ENCODE peak calls at places on chromosomes 11 and 22, in six cellular contexts. G, M, U, W, O and J are unnamed samples.

GRCh38 chr11:13291794-13292193 is 14.2 kb downstream of the BMAL1 start:
- DNase-seq in G (no peak), M (no peak), U (no peak), W (no peak), O (no peak), J (no peak)

GRCh38 chr11:85903811-85904210 is 48.6 kb downstream of the CCDC83 start:
- DNase-seq in G (no peak), M (no peak), U (no peak), W (no peak), O (no peak), J (no peak)

GRCh38 chr22:16915711-16916110 is 90.5 kb upstream of the XKR3 start:
- DNase-seq in G (no peak), M (peak), U (no peak), W (no peak), O (peak), J (no peak)

GRCh38 chr22:41596776-41597634 is 7.4 kb upstream of the PMM1 start:
- DNase-seq in G (peak), M (peak), U (peak), W (peak), O (peak), J (no peak)

GRCh38 chr11:105130189-105130813 is 9.3 kb downstream of the CARD18 start:
- DNase-seq in G (no peak), M (peak), U (no peak), W (no peak), O (no peak), J (no peak)

GRCh38 chr22:29626497-29627195 is 23.2 kb downstream of the NF2 start:
- DNase-seq in G (no peak), M (peak), U (no peak), W (peak), O (no peak), J (no peak)

GRCh38 chr11:27721505-27722116 is 21.4 kb upstream of the BDNF start:
- DNase-seq in G (no peak), M (no peak), U (peak), W (no peak), O (no peak), J (no peak)

GRCh38 chr22:25334091-25334490 is 114.7 kb downstream of the CRYBB2 start:
- DNase-seq in G (peak), M (peak), U (peak), W (peak), O (peak), J (no peak)

GRCh38 chr11:44950036-44950624 is 553 bp downstream of the TP53I11 start:
- DNase-seq in G (peak), M (no peak), U (peak), W (no peak), O (no peak), J (no peak)

GRCh38 chr11:134509381-134510068 is 97.5 kb upstream of the B3GAT1 start:
- DNase-seq in G (no peak), M (no peak), U (no peak), W (no peak), O (no peak), J (peak)

GRCh38 chr11:62689421-62690183 is at the start of gene LRRN4CL:
- DNase-seq in G (peak), M (no peak), U (no peak), W (peak), O (no peak), J (peak)

GRCh38 chr11:11545285-11546275 is 76.2 kb downstream of the GALNT18 start:
- DNase-seq in G (no peak), M (no peak), U (no peak), W (no peak), O (no peak), J (no peak)

GRCh38 chr22:26648761-26649363 is 8.5 kb upstream of the MIAT start:
- DNase-seq in G (no peak), M (no peak), U (no peak), W (no peak), O (no peak), J (no peak)

GRCh38 chr11:91219501-91219900 is 996.7 kb upstream of the CHORDC1 start:
- DNase-seq in G (no peak), M (peak), U (no peak), W (peak), O (no peak), J (no peak)

GRCh38 chr22:33832558-33833151 is 87.6 kb downstream of the LARGE1 start:
- DNase-seq in G (no peak), M (no peak), U (no peak), W (no peak), O (no peak), J (no peak)

GRCh38 chr11:6962141-6962540 is 35.9 kb downstream of the ZNF215 start:
- DNase-seq in G (no peak), M (no peak), U (peak), W (no peak), O (no peak), J (no peak)

GRCh38 chr11:114359342-114359741 is 41.0 kb downstream of the C11orf71 start:
- DNase-seq in G (no peak), M (peak), U (no peak), W (no peak), O (no peak), J (no peak)

GRCh38 chr11:100691886-100692285 is 4.8 kb downstream of the ARHGAP42 start:
- DNase-seq in G (no peak), M (peak), U (no peak), W (no peak), O (no peak), J (no peak)

GRCh38 chr22:42719133-42719532 is 1.5 kb downstream of the A4GALT start:
- DNase-seq in G (no peak), M (peak), U (no peak), W (no peak), O (peak), J (no peak)

GRCh38 chr11:29629281-29629680 is 387.5 kb downstream of the KCNA4 start:
- DNase-seq in G (peak), M (peak), U (peak), W (peak), O (no peak), J (no peak)

GRCh38 chr11:103812680-103813079 is 223.8 kb upstream of the DDI1 start:
- DNase-seq in G (no peak), M (no peak), U (no peak), W (no peak), O (peak), J (no peak)

GRCh38 chr11:59802639-59803176 is 7.9 kb downstream of the MRPL16 start:
- DNase-seq in G (peak), M (peak), U (peak), W (peak), O (peak), J (no peak)

GRCh38 chr11:113613619-113614018 is 92.5 kb downstream of the TMPRSS5 start:
- DNase-seq in G (no peak), M (no peak), U (no peak), W (no peak), O (no peak), J (no peak)

GRCh38 chr11:34798985-34799384 is 117.2 kb downstream of the APIP start:
- DNase-seq in G (no peak), M (no peak), U (no peak), W (no peak), O (no peak), J (no peak)

GRCh38 chr11:84780689-84781293 is 846.4 kb downstream of the DLG2 start:
- DNase-seq in G (peak), M (peak), U (peak), W (peak), O (peak), J (no peak)

GRCh38 chr11:88404363-88404762 is 66.8 kb upstream of the CTSC start:
- DNase-seq in G (no peak), M (no peak), U (no peak), W (no peak), O (no peak), J (no peak)

GRCh38 chr11:17314232-17314547 is 37.4 kb upstream of the NCR3LG1 start:
- DNase-seq in G (peak), M (peak), U (no peak), W (peak), O (no peak), J (no peak)

GRCh38 chr11:13091373-13091772 is 82.3 kb downstream of the RASSF10 start:
- DNase-seq in G (no peak), M (peak), U (no peak), W (no peak), O (no peak), J (no peak)

GRCh38 chr11:101434241-101434640 is 149.6 kb downstream of the TRPC6 start:
- DNase-seq in G (no peak), M (peak), U (no peak), W (no peak), O (no peak), J (no peak)

GRCh38 chr11:13168281-13168680 is 109.3 kb upstream of the BMAL1 start:
- DNase-seq in G (peak), M (peak), U (no peak), W (no peak), O (no peak), J (no peak)

GRCh38 chr22:32637951-32638350 is 163.3 kb downstream of the FBXO7 start:
- DNase-seq in G (no peak), M (no peak), U (no peak), W (no peak), O (no peak), J (no peak)

GRCh38 chr22:42970029-42970428 is 44.9 kb downstream of the PACSIN2 start:
- DNase-seq in G (no peak), M (peak), U (no peak), W (no peak), O (no peak), J (no peak)

GRCh38 chr11:440065-441042 is 1.5 kb downstream of the ANO9 start:
- DNase-seq in G (no peak), M (no peak), U (no peak), W (no peak), O (no peak), J (no peak)

GRCh38 chr11:73961321-73961720 is 10.5 kb downstream of the DNAJB13 start:
- DNase-seq in G (no peak), M (peak), U (no peak), W (no peak), O (no peak), J (peak)

GRCh38 chr22:34765115-34765514 is 300.8 kb upstream of the ISX start:
- DNase-seq in G (no peak), M (no peak), U (no peak), W (no peak), O (no peak), J (no peak)

GRCh38 chr11:18650353-18650752 is 16.2 kb upstream of the SPTY2D1 start:
- DNase-seq in G (no peak), M (no peak), U (no peak), W (no peak), O (no peak), J (no peak)

DNA sequence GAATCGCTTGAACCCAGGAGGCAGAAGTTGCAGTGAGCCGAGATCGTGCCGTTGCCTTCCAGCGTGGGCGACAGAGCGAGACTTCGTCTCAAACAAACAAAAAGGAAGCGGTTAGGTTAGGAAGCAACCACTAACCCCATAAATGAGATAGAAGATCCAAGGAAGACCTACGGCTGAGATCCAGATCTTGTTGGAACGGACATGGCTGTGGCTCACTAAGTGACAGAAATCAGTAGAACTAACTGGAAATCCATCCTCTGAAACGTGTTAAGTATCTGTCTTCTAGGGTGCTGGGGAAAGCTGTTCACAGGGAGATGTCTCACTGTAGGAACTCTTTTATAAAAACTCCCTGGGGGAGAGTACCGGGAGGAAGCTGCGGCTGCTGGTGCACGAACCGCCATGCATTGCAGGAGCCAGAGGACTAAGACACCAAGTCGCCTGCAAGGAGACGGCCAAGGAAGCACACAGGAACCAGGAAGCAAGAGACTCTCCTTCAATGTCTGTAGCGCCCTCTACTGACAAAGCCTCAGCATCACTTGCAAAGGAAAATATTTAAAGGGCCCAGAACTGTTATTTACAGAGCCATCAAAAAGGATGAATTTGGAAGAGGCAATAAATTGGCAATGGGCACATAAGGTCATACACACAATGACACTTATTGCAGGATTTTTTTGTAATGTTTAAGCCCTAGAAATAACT is 16.9 kb upstream of the SPTY2D1 start:
- DNase-seq in G (peak), M (peak), U (peak), W (peak), O (peak), J (peak)
- TF ChIP-seq CTCF in G (peak), M (peak), U (peak), W (peak), O (peak), J (peak)

DNA sequence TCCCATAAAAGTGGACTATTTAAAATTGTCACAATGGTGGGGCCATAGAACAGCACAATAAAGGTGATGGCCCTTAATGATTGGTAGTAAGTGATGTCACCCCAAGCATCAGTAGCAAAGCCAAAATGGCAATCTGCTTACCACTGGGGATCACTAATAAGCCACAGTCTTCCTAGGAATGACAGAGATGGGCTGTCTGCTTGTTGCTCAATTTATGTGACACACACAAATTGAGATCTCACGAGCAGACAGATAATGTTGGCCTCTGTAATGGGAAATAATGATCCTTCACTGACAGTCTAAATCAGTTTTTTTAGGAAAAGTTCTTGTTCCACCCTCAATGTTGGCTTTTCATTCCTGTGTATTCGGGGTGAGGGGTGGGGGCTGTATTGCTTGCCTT is 515.1 kb downstream of the BRD1 start:
- DNase-seq in G (no peak), M (no peak), U (no peak), W (no peak), O (no peak), J (no peak)
- H3K4me3 ChIP-seq in G (no peak), M (no peak), U (no peak), W (no peak), O (no peak), J (no peak)

GRCh38 chr11:119691701-119692546 is 37.1 kb downstream of the NECTIN1 start:
- DNase-seq in G (no peak), M (peak), U (no peak), W (no peak), O (no peak), J (no peak)
- TF ChIP-seq CTCF in G (no peak), M (no peak), U (no peak), W (no peak), O (no peak), J (no peak)

DNA sequence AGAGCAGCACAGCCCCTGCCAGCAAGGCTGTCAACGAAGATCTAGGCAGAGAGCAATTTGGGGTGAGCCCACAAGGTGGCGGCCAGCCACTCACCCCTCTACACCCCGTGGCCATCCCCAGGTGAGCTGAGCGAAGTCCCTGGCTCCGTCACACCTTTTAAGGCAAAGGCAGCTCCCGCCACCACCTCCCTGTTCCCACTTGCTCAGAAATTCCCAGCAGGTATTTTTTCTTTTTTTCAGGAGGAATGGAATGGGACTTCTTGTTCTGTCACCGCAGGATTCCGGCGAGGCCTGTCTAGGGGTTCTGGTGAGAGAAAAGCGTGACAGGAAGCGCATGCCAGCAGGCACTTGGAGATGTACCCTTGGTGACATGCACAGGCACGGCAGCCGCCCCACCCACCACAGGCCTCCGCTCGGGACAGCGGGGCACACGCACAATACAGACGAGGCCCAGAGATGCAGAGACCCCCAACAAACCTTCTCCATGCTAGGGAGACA is 10.0 kb downstream of the RPL3 start:
- DNase-seq in G (no peak), M (peak), U (no peak), W (peak), O (peak), J (no peak)
- H3K4me3 ChIP-seq in G (no peak), M (no peak), U (no peak), W (no peak), O (no peak), J (no peak)

DNA sequence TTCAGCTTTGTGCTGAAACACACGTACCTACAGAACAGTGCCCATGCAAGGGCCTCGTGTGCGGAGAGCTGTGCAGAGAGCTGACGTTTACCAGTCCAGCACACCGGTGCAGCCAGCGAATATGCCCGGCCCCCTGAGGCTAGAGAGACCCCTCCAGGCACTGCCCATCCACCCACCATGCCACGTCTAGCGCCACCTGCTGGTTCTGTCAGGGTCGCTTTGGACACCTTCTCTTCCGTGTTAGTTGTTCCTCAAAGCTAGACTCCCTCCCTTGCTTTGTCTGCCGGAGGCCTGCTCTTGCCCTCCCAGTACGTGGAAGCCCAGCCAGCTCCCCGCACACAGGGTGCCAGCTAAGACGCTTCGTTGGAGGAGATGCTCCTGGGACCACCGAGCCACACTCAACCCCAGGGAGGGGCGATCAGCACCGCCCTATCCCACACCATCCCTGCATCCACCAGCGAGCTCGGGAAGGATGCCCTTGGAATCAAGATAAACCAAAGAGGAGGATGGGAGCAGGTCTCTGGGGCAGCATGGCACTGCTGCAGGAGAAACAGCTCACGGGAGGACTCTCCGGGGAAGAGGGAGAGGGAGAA is 43.4 kb downstream of the CPT1A start:
- DNase-seq in G (no peak), M (no peak), U (peak), W (no peak), O (peak), J (no peak)
- TF ChIP-seq CTCF in G (peak), M (peak), U (peak), W (peak), O (peak), J (peak)

GRCh38 chr11:75159081-75159953 is 8.4 kb downstream of the SLCO2B1 start:
- DNase-seq in G (peak), M (no peak), U (peak), W (no peak), O (no peak), J (no peak)

GRCh38 chr11:75161506-75161905 is 10.6 kb downstream of the SLCO2B1 start:
- DNase-seq in G (no peak), M (no peak), U (no peak), W (no peak), O (no peak), J (no peak)

GRCh38 chr11:75158241-75158640 is 7.3 kb downstream of the SLCO2B1 start:
- DNase-seq in G (no peak), M (no peak), U (no peak), W (no peak), O (no peak), J (no peak)

GRCh38 chr11:75160880-75161279 is 10.0 kb downstream of the SLCO2B1 start:
- DNase-seq in G (no peak), M (no peak), U (no peak), W (no peak), O (no peak), J (no peak)

DNA sequence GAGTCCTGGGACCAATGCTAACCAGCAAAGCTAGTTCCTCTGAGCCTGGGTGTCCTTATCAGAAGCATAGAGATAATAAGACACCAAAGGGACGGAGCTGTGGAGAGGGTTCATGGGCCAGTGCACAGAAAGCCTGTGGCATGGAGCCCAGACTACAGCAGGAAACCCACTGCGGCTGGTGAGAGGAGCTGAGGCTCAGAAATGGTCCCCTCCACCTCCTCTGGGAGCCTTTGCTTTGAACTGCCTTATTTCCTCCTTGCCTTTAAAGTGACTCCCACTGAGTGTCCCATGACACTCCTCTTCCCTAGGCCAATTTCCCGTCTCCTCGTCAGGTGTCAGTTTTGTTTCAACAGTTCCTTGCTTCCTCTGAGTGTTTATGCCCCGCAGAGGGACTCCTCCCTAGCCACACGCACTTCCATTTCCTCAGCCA is 9.4 kb downstream of the SLCO2B1 start:
- DNase-seq in G (no peak), M (no peak), U (no peak), W (no peak), O (no peak), J (no peak)
- H3K4me3 ChIP-seq in G (no peak), M (no peak), U (no peak), W (no peak), O (no peak), J (no peak)

GRCh38 chr11:102447941-102448868 is 4.4 kb downstream of the TMEM123 start:
- DNase-seq in G (no peak), M (no peak), U (no peak), W (no peak), O (no peak), J (no peak)
- TF ChIP-seq CTCF in G (no peak), M (no peak), U (no peak), W (no peak), O (no peak), J (no peak)

GRCh38 chr22:45010532-45010900 is 711 bp upstream of the PHF21B start:
- DNase-seq in G (no peak), M (no peak), U (no peak), W (no peak), O (no peak), J (no peak)
- H3K4me3 ChIP-seq in G (peak), M (peak), U (peak), W (peak), O (peak), J (peak)